ENCODE peak calls at places on chromosomes 4 and X, in four cellular contexts. M is H7; I is stimulated activated CD4-positive, alpha-beta T cell treated with anti-CD3 and anti-CD28 coated beads, Interleukin-1b, Interleukin-23, amount 100 ng/mL, for 24 hours; J is CD4-positive, alpha-beta T cell. G is an unnamed sample.

GRCh38 chr4:150297861-150298474 is 219.7 kb downstream of the DCLK2 start:
- DNase-seq in M (peak; percentile 26), J (no peak), I (peak; percentile 5), G (no peak)

GRCh38 chr4:125750827-125751466 is 436.2 kb downstream of the FAT4 start:
- DNase-seq in J (no peak), M (peak; percentile 59), I (no peak), G (no peak)

GRCh38 chr4:122765702-122766352 is 33.3 kb downstream of the BBS12 start:
- DNase-seq in J (no peak), I (no peak), M (no peak), G (no peak)

GRCh38 chr4:36610628-36611027 is 329.2 kb downstream of the DTHD1 start:
- DNase-seq in M (no peak), J (no peak), I (no peak), G (no peak)

GRCh38 chr4:40301592-40301991 is 33.5 kb upstream of the CHRNA9 start:
- DNase-seq in M (no peak), I (no peak), J (peak; percentile 77), G (no peak)

GRCh38 chrX:151697537-151697936 is 2.3 kb downstream of the PRRG3 start:
- DNase-seq in I (no peak), J (no peak), M (no peak), G (no peak)

GRCh38 chrX:110081740-110082139 is 78.8 kb downstream of the TMEM164 start:
- DNase-seq in I (no peak), M (no peak), J (no peak), G (no peak)

GRCh38 chr4:152536545-152537182 is 772 bp upstream of the FBXW7 start:
- DNase-seq in I (peak; percentile 21), M (peak; percentile 57), J (no peak), G (no peak)

GRCh38 chrX:49042581-49043219 is 457 bp downstream of the TFE3 start:
- DNase-seq in M (no peak), I (no peak), J (no peak), G (no peak)

GRCh38 chr4:793941-794621 is 31.8 kb downstream of the CPLX1 start:
- DNase-seq in I (no peak), J (no peak), M (peak; percentile 50), G (no peak)

GRCh38 chrX:129622757-129623301 is 31.9 kb downstream of the APLN start:
- DNase-seq in M (peak; percentile 73), J (no peak), I (no peak), G (no peak)

GRCh38 chr4:108224628-108225053 is 55.9 kb upstream of the LEF1 start:
- DNase-seq in I (no peak), M (no peak), J (no peak), G (no peak)

GRCh38 chrX:40108959-40109287 is 11.2 kb upstream of the BCOR start:
- DNase-seq in M (peak; percentile 93), J (peak; percentile 74), I (no peak), G (peak; percentile 66)

GRCh38 chrX:72128881-72129280 is 2.8 kb downstream of the RTL5 start:
- DNase-seq in M (peak; percentile 56), I (no peak), J (peak; percentile 15), G (peak; percentile 57)

GRCh38 chr4:164847967-164848649 is 28.9 kb upstream of the APELA start:
- DNase-seq in I (no peak), J (no peak), M (no peak), G (no peak)

GRCh38 chr4:94462572-94462971 is 10.8 kb downstream of the PDLIM5 start:
- DNase-seq in I (no peak), J (no peak), M (no peak), G (no peak)

G was measured in H1.